ENCODE peak calls at places on chromosomes 7 and 10, in nine cellular contexts. U is OCI-LY7; M is fibroblast of lung; S is cardiac fibroblast; A is CD8-positive, alpha-beta T cell; Q is dorsolateral prefrontal cortex; O is BJ; V is sigmoid colon; F is bronchial epithelial cell. W is an unnamed sample.

GRCh38 chr10:21145751-21146445 is 248.8 kb upstream of the NEBL start:
- DNase-seq in A (no peak), U (no peak), O (no peak), M (no peak), Q (peak), S (no peak), V (no peak), F (no peak), W (no peak)

GRCh38 chr7:155586843-155587440 is 40.6 kb upstream of the CNPY1 start:
- DNase-seq in A (no peak), M (no peak), S (no peak), U (no peak), O (no peak), V (no peak), Q (no peak), F (no peak), W (no peak)

GRCh38 chr10:43225004-43225786 is 41.7 kb downstream of the RASGEF1A start:
- DNase-seq in F (no peak), V (no peak), M (no peak), U (no peak), A (no peak), O (no peak), S (no peak), Q (peak), W (no peak)

GRCh38 chr10:132571565-132572544 is 34.3 kb downstream of the INPP5A start:
- DNase-seq in A (peak), F (peak), M (peak), V (peak), Q (no peak), S (peak), U (peak), O (no peak), W (peak)

GRCh38 chr10:128633864-128634541 is 507.8 kb upstream of the MKI67 start:
- DNase-seq in F (peak), O (no peak), S (peak), U (no peak), V (no peak), Q (no peak), A (no peak), M (no peak), W (no peak)

GRCh38 chr7:100080895-100081534 is 508 bp downstream of the ZNF3 start:
- DNase-seq in A (no peak), O (no peak), V (no peak), M (peak), Q (no peak), S (no peak), F (peak), U (peak), W (peak)

GRCh38 chr7:108181073-108181985 is 51.2 kb upstream of the LAMB4 start:
- DNase-seq in V (no peak), O (peak), Q (no peak), S (peak), U (peak), A (no peak), M (peak), F (peak), W (peak)

GRCh38 chr7:127245582-127245981 is 7.2 kb downstream of the GRM8 start:
- DNase-seq in V (no peak), O (no peak), Q (no peak), U (no peak), F (no peak), A (no peak), S (no peak), M (no peak), W (no peak)

GRCh38 chr7:81600608-81601007 is 169.2 kb downstream of the HGF start:
- DNase-seq in S (peak), A (no peak), U (no peak), F (no peak), Q (no peak), V (no peak), O (peak), M (peak), W (peak)

GRCh38 chr7:106026101-106026500 is 63.0 kb downstream of the CDHR3 start:
- DNase-seq in V (no peak), U (no peak), M (no peak), Q (no peak), S (no peak), F (no peak), A (no peak), O (no peak), W (no peak)

GRCh38 chr10:111082102-111082975 is 5.5 kb downstream of the ADRA2A start:
- DNase-seq in F (no peak), V (no peak), U (no peak), A (no peak), Q (no peak), O (no peak), M (no peak), S (no peak), W (no peak)

GRCh38 chr10:131652416-131652815 is 248.4 kb upstream of the PPP2R2D start:
- DNase-seq in V (no peak), O (no peak), Q (no peak), M (no peak), U (no peak), F (no peak), S (no peak), A (no peak), W (no peak)

GRCh38 chr10:103847909-103848468 is 7.4 kb downstream of the SH3PXD2A start:
- DNase-seq in Q (no peak), M (no peak), F (no peak), S (no peak), O (no peak), U (peak), A (no peak), V (peak), W (no peak)

GRCh38 chr10:78925800-78926319 is 142.9 kb upstream of the ZMIZ1 start:
- DNase-seq in O (peak), F (peak), V (no peak), U (no peak), A (no peak), Q (no peak), M (peak), S (peak), W (peak)

GRCh38 chr10:95964786-95965185 is 57.0 kb downstream of the CC2D2B start:
- DNase-seq in U (no peak), S (peak), V (no peak), F (no peak), Q (no peak), M (peak), O (no peak), A (no peak), W (peak)

GRCh38 chr10:95963992-95964391 is 56.2 kb downstream of the CC2D2B start:
- DNase-seq in V (no peak), F (no peak), A (no peak), O (no peak), S (no peak), U (peak), Q (no peak), M (no peak), W (no peak)

DNA sequence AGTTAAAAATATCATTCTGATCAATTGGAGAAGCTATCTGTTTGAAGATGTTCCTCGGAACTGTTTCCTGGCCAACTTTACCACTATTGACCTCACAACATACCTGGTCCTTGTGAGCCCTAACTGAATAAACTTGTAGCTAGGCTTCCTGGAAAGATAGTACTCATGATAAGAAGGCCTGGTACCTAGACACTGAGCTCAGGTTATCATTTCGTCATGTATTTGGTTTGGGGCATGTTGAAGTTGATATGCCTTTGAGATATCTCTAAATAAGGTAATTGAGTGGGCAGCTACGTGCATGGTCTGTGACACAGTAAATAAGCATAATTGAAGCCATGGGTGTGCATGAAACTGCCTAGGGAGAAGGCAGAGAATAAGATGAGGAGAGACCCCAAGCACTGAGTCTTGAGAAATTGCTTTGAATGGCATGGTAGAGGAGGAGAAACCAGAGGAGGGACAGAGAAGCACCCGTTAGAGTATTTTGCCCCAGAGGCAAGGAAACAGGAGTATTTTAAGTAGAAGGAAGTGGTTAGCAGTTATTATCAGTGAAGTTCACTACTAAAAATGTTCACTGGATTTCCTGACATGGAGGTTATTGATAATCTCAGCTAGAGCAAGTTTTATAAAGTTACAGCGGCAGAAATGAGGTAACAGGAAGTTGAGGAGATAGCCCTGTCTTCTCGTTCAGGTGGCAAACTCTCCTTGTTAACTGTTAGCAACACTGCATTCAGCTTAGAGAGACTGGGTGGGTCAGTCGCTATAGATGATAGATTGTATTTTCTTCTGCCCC is 55.6 kb downstream of the CC2D2B start:
- DNase-seq in U (peak), M (no peak), Q (no peak), S (no peak), O (no peak), V (no peak), A (no peak), F (no peak), W (no peak)
- H3K4me3 ChIP-seq in U (peak), M (no peak), Q (no peak), S (no peak), O (no peak), V (no peak), A (peak), F (no peak), W (no peak)

DNA sequence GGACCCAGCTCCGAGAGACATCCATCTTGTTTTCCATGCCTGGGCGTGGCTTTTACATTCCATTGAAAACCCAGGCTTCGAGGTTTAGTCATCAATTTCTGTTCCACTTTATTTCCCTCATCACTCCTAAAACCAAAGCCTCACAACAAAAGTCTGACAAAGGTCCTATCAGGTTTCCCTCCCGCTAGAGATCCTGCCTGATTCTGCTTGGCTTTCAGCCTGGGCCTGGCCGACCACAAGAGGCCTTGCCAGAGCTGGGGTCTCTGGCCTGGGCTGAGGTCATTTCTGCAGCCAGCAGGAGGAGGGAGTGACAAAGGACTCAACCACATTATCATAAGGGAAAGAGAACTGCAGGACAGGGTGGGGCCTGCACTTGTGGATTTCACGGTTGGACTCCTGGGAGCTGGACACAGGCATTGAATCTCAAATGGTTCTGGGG is 167.0 kb downstream of the FANK1 start:
- DNase-seq in V (no peak), A (no peak), S (peak), M (peak), O (peak), U (no peak), Q (no peak), F (peak), W (peak)
- TF ChIP-seq CTCF in V (no peak), A (no peak), S (no peak), M (no peak), O (no peak), U (no peak), Q (no peak), F (no peak), W (no peak)

GRCh38 chr10:93995182-93995581 is 1.5 kb downstream of the PLCE1 start:
- DNase-seq in O (no peak), Q (no peak), V (no peak), M (no peak), A (no peak), S (no peak), F (no peak), U (no peak), W (no peak)

GRCh38 chr10:93993782-93994668 is at the start of gene PLCE1:
- DNase-seq in O (no peak), U (no peak), V (peak), F (no peak), Q (peak), M (peak), S (peak), A (no peak), W (peak)

GRCh38 chr10:93991596-93992284 is 2.0 kb upstream of the PLCE1 start:
- DNase-seq in U (no peak), M (peak), F (peak), V (peak), A (no peak), O (no peak), S (peak), Q (no peak), W (peak)

GRCh38 chr10:93992400-93993030 is 1.2 kb upstream of the PLCE1 start:
- DNase-seq in A (no peak), V (no peak), U (no peak), M (peak), F (no peak), Q (no peak), O (no peak), S (peak), W (peak)

DNA sequence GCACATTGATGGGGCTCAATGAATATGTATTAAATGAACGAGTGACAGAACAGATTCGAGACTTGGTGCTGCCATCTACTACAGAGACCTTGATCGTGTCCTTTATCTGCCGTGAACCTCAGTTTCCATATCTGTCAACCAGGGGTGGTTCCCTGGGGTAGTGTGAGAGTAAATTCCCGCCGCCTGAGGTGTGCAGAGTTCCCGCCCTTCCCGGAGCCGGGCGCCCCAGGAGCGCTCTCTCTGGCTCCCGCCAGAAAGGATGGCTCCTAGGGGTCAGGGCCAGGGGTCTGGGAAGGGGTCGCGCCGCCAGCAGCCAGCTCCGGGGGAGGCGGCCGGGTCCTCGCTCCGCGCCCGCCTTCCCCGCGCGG is 333 bp upstream of the PLCE1 start:
- DNase-seq in F (no peak), A (no peak), U (no peak), O (no peak), Q (no peak), M (no peak), V (no peak), S (no peak), W (no peak)
- H3K4me3 ChIP-seq in F (peak), A (no peak), U (no peak), O (peak), Q (peak), M (peak), V (peak), S (peak), W (peak)

GRCh38 chr10:113980408-113981087 is 63.1 kb upstream of the ADRB1 start:
- DNase-seq in S (no peak), F (no peak), O (no peak), Q (no peak), V (no peak), A (no peak), U (peak), M (no peak), W (no peak)
- TF ChIP-seq CTCF in S (peak), F (peak), O (peak), Q (no peak), V (no peak), A (no peak), U (peak), M (no peak), W (peak)

DNA sequence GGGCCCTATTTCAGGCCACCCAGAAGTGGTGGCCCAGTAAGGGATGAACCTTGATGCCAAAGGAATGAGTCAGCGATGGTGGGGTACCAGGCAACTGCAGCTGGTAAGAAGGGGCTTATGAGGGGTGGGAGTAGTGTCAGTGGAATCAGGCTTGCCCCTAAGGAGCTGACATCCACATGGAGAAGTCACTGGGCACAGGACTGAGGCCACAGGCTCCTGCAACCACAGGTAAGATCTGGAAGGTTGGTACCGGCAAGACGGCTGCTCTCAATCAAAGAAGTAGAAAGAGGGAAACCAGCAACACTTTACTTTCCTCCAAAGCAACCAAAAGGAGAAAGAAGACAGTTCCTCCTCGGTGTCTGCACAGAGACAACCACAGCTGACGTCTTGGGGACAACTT is 2.5 kb downstream of the GCK start:
- DNase-seq in A (no peak), V (no peak), M (no peak), S (no peak), Q (no peak), O (no peak), F (no peak), U (no peak), W (no peak)
- H3K4me3 ChIP-seq in A (no peak), V (no peak), M (no peak), S (no peak), Q (no peak), O (no peak), F (no peak), U (no peak), W (no peak)

GRCh38 chr10:25522294-25522693 is 347.5 kb downstream of the GPR158 start:
- DNase-seq in F (no peak), O (no peak), Q (no peak), A (no peak), U (no peak), V (no peak), M (no peak), S (peak), W (no peak)

GRCh38 chr10:25522946-25523608 is 348.3 kb downstream of the GPR158 start:
- DNase-seq in U (no peak), S (peak), M (no peak), V (no peak), Q (no peak), A (no peak), F (peak), O (no peak), W (peak)
- TF ChIP-seq CTCF in U (peak), S (peak), M (no peak), V (no peak), Q (no peak), A (no peak), F (peak), O (no peak), W (peak)

GRCh38 chr7:130959743-130960207 is 225.8 kb upstream of the KLF14 start:
- DNase-seq in O (no peak), V (no peak), U (peak), A (no peak), Q (no peak), M (peak), F (no peak), S (peak), W (peak)

GRCh38 chr7:130960208-130960988 is 226.4 kb upstream of the KLF14 start:
- DNase-seq in O (peak), Q (no peak), M (peak), S (peak), V (no peak), A (peak), F (peak), U (peak), W (peak)

GRCh38 chr7:130963349-130963748 is 229.3 kb upstream of the KLF14 start:
- DNase-seq in F (no peak), O (no peak), M (no peak), A (no peak), Q (no peak), V (no peak), U (no peak), S (no peak), W (no peak)

GRCh38 chr7:130961128-130961601 is 227.2 kb upstream of the KLF14 start:
- DNase-seq in F (peak), O (no peak), Q (no peak), U (peak), A (peak), M (peak), S (peak), V (no peak), W (peak)

GRCh38 chr7:130962109-130962508 is 228.1 kb upstream of the KLF14 start:
- DNase-seq in A (no peak), Q (no peak), F (no peak), O (no peak), U (no peak), M (no peak), S (no peak), V (no peak), W (no peak)
- H3K4me3 ChIP-seq in A (no peak), Q (no peak), F (no peak), O (no peak), U (no peak), M (no peak), S (no peak), V (no peak), W (no peak)

DNA sequence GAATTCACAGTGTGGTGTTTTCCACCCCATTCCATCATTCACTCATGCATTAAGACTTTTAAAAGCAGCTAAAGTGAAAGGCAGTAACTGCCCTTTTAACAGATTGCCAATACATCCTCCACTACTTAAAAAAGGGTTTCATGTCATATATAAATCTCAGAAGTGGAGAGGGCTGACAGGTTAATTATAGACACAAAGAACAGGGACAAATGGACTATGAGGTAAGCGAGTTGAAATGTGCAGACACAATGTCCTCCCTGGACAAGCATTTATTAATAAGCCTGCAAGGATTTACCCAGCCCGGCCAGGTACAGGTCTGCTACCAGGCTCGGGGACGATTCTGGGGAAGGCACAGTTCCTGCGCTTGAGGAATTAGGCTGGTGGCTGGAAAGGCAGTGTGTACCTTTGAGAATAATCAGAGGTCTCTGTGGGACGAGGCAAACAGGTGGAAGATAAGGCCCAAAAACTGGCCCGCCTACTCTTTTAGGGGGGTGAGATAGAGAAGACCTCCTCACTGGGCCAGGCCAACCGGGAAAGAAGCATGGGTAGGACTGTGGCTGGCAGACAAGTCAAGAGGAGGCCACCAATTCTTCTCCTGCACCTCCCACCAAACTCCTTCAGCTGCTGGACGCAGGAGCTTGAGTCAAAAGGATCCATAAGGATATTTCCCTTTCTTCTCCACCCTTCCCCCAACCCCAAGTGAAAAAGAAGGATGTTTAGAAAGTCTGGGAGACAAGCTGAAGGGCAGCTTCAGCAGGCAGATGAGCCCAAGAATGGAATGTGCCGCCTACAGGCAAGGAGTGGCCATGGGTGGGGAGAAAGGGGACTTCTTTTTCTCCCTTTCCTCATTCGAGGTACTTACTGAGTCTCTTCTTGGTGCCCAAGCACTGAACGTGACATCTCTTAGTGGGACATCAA is 1.5 kb downstream of the PDLIM1 start:
- DNase-seq in V (no peak), S (peak), M (no peak), A (no peak), Q (no peak), U (peak), F (no peak), O (no peak), W (peak)
- TF ChIP-seq CTCF in V (no peak), S (peak), M (peak), A (no peak), Q (no peak), U (peak), F (peak), O (peak), W (peak)